ENCODE peak calls at places on chromosome 2, in six cellular contexts. One of them, this sample, is unnamed.
A peak's percentile ranks its signal among the peaks of the same experiment; 100 is the strongest.

GRCh38 chr2:44745460-44745859 is 196.0 kb upstream of the SIX3 start:
- DNase-seq in right lobe of liver: no peak
- DNase-seq in RWPE1: no peak
- DNase-seq in HCT116: no peak
- DNase-seq in uterus: no peak
- DNase-seq in dorsolateral prefrontal cortex: no peak
- DNase-seq in this sample: no peak

GRCh38 chr2:42274872-42275271 is 86.1 kb downstream of the COX7A2L start:
- DNase-seq in uterus: no peak
- DNase-seq in RWPE1: no peak
- DNase-seq in dorsolateral prefrontal cortex: no peak
- DNase-seq in right lobe of liver: no peak
- DNase-seq in HCT116: no peak
- DNase-seq in this sample: no peak

GRCh38 chr2:140880573-140880972 is 1250.2 kb downstream of the LRP1B start:
- DNase-seq in HCT116: no peak
- DNase-seq in uterus: no peak
- DNase-seq in RWPE1: no peak
- DNase-seq in dorsolateral prefrontal cortex: no peak
- DNase-seq in right lobe of liver: no peak
- DNase-seq in this sample: peak; percentile 79

GRCh38 chr2:197993830-197994229 is 189.4 kb downstream of the PLCL1 start:
- DNase-seq in uterus: no peak
- DNase-seq in HCT116: no peak
- DNase-seq in right lobe of liver: no peak
- DNase-seq in dorsolateral prefrontal cortex: no peak
- DNase-seq in RWPE1: no peak
- DNase-seq in this sample: no peak

GRCh38 chr2:223319601-223320000 is 267.6 kb downstream of the KCNE4 start:
- DNase-seq in uterus: no peak
- DNase-seq in RWPE1: no peak
- DNase-seq in dorsolateral prefrontal cortex: no peak
- DNase-seq in right lobe of liver: no peak
- DNase-seq in HCT116: no peak
- DNase-seq in this sample: no peak

GRCh38 chr2:118582058-118582457 is 265.4 kb downstream of the EN1 start:
- DNase-seq in uterus: no peak
- DNase-seq in dorsolateral prefrontal cortex: no peak
- DNase-seq in RWPE1: no peak
- DNase-seq in right lobe of liver: no peak
- DNase-seq in HCT116: no peak
- DNase-seq in this sample: no peak

GRCh38 chr2:150134223-150134858 is 353.1 kb downstream of the RND3 start:
- DNase-seq in right lobe of liver: no peak
- DNase-seq in RWPE1: no peak
- DNase-seq in dorsolateral prefrontal cortex: no peak
- DNase-seq in uterus: no peak
- DNase-seq in HCT116: no peak
- DNase-seq in this sample: no peak

GRCh38 chr2:207930747-207931146 is 94.6 kb downstream of the PLEKHM3 start:
- DNase-seq in dorsolateral prefrontal cortex: no peak
- DNase-seq in right lobe of liver: peak; percentile 74
- DNase-seq in RWPE1: peak; percentile 59
- DNase-seq in HCT116: peak; percentile 39
- DNase-seq in uterus: no peak
- DNase-seq in this sample: no peak

GRCh38 chr2:32277363-32277673 is 386 bp upstream of the YIPF4 start:
- DNase-seq in HCT116: no peak
- DNase-seq in dorsolateral prefrontal cortex: no peak
- DNase-seq in RWPE1: no peak
- DNase-seq in right lobe of liver: no peak
- DNase-seq in uterus: no peak
- DNase-seq in this sample: no peak

GRCh38 chr2:105781274-105781673 is 36.6 kb downstream of the NCK2 start:
- DNase-seq in HCT116: no peak
- DNase-seq in dorsolateral prefrontal cortex: no peak
- DNase-seq in uterus: no peak
- DNase-seq in right lobe of liver: no peak
- DNase-seq in RWPE1: no peak
- DNase-seq in this sample: no peak

GRCh38 chr2:25558262-25558661 is 115.1 kb downstream of the DTNB start:
- DNase-seq in RWPE1: peak; percentile 18
- DNase-seq in dorsolateral prefrontal cortex: no peak
- DNase-seq in right lobe of liver: no peak
- DNase-seq in uterus: no peak
- DNase-seq in HCT116: no peak
- DNase-seq in this sample: peak; percentile 7
- TF ChIP-seq CTCF in RWPE1: no peak
- TF ChIP-seq CTCF in dorsolateral prefrontal cortex: no peak
- TF ChIP-seq CTCF in right lobe of liver: no peak
- TF ChIP-seq CTCF in uterus: no peak
- TF ChIP-seq CTCF in HCT116: no peak
- TF ChIP-seq CTCF in this sample: no peak

GRCh38 chr2:58207189-58207588 is 33.9 kb downstream of the FANCL start:
- DNase-seq in right lobe of liver: no peak
- DNase-seq in uterus: no peak
- DNase-seq in HCT116: no peak
- DNase-seq in dorsolateral prefrontal cortex: no peak
- DNase-seq in RWPE1: no peak
- DNase-seq in this sample: no peak
- H3K27ac ChIP-seq in right lobe of liver: no peak overlapping the region
- H3K27ac ChIP-seq in uterus: no peak overlapping the region
- H3K27ac ChIP-seq in HCT116: no peak overlapping the region
- H3K27ac ChIP-seq in dorsolateral prefrontal cortex: no peak overlapping the region
- H3K27ac ChIP-seq in RWPE1: no peak overlapping the region
- H3K27ac ChIP-seq in this sample: no peak overlapping the region

DNA sequence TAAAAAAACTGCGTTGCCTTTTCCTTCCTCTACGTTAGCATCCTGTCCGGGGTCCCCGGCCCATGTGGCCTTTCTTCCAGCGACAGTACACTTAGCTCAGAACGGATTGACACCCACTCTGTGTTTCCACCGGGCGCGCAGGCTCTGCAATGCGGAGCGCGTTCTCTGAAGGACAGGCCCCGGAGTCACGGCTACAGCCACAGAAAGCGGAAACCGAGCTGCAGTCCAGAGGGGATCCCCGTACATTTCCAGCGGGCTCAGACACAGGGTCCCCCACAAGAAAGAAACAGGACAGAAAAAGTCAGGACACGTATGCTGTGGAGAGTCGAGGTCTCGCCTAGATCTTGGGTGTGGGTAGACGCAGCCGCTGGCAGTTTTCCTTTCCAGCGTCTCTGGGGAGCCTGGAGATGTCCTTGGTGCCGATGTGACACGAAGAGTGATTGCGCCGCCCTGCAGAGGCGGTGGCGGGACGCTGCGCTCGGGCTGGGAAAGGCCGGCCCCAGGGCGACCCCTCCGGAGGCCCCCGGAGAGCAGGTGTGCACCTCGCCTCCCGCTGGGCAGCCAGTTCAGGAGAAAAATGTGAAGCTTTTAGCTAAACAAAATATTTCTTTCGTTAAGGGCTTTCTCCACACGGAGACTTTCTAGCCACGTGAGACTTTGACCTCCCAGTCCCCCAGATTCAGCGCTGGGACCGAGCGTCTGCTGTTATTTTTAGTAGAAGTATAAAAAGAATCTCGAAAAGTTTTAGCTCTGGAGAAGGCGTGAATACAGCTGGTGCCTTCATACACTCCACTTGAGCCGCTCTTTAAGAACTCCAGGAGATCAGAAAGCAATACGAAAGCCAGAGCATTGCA is 1.3 kb upstream of the ACKR3 start:
- DNase-seq in dorsolateral prefrontal cortex: peak; percentile 49
- DNase-seq in HCT116: no peak
- DNase-seq in uterus: peak; percentile 49
- DNase-seq in RWPE1: no peak
- DNase-seq in right lobe of liver: no peak
- DNase-seq in this sample: no peak
- TF ChIP-seq CTCF in dorsolateral prefrontal cortex: no peak
- TF ChIP-seq CTCF in HCT116: no peak
- TF ChIP-seq CTCF in uterus: no peak
- TF ChIP-seq CTCF in RWPE1: no peak
- TF ChIP-seq CTCF in right lobe of liver: no peak
- TF ChIP-seq CTCF in this sample: no peak

DNA sequence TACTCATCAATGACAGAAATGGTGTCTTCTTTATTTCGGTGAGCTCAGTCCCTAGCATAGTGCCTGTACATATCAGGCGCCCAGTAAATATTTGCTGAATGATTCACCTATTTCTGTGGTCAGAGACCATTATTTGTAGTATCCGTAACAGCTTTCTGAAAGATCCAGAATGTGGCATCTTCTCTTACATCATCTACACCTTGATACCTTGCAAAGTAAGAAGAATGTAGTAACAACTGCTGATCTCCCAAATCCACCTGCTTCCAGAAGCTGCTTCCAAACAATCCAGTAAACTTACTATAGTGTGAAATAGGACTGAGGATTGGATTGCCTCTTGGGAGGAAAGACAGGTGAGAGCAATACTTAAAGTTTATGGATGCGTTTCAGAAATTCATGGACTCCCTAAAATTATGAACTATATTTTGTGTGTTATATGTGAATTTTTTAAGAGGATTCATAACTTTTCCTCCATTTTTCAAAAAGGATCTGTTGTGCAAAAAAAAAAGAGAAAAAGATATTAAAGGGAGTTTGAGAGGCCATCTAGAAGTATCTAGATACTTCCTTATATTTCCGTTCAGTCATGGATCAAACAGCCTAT is 945 bp upstream of the ASXL2 start:
- DNase-seq in HCT116: no peak
- DNase-seq in right lobe of liver: no peak
- DNase-seq in RWPE1: peak; percentile 42
- DNase-seq in dorsolateral prefrontal cortex: no peak
- DNase-seq in uterus: no peak
- DNase-seq in this sample: no peak
- H3K27ac ChIP-seq in HCT116: peak overlapping the region; percentile 61
- H3K27ac ChIP-seq in right lobe of liver: peak overlapping the region; percentile 56
- H3K27ac ChIP-seq in RWPE1: no peak overlapping the region
- H3K27ac ChIP-seq in dorsolateral prefrontal cortex: peak overlapping the region; percentile 80
- H3K27ac ChIP-seq in uterus: peak overlapping the region; percentile 89
- H3K27ac ChIP-seq in this sample: peak overlapping the region; percentile 92

GRCh38 chr2:357811-358210 is 69.9 kb upstream of the ALKAL2 start:
- DNase-seq in uterus: no peak
- DNase-seq in dorsolateral prefrontal cortex: no peak
- DNase-seq in right lobe of liver: no peak
- DNase-seq in HCT116: no peak
- DNase-seq in RWPE1: no peak
- DNase-seq in this sample: no peak
- TF ChIP-seq CTCF in uterus: no peak
- TF ChIP-seq CTCF in dorsolateral prefrontal cortex: no peak
- TF ChIP-seq CTCF in right lobe of liver: no peak
- TF ChIP-seq CTCF in HCT116: no peak
- TF ChIP-seq CTCF in RWPE1: no peak
- TF ChIP-seq CTCF in this sample: no peak

GRCh38 chr2:237290249-237290648 is 123.7 kb downstream of the COL6A3 start:
- DNase-seq in uterus: peak; percentile 93
- DNase-seq in right lobe of liver: no peak
- DNase-seq in RWPE1: no peak
- DNase-seq in HCT116: no peak
- DNase-seq in dorsolateral prefrontal cortex: no peak
- DNase-seq in this sample: no peak
- H3K27ac ChIP-seq in uterus: peak overlapping the region; percentile 79
- H3K27ac ChIP-seq in right lobe of liver: no peak overlapping the region
- H3K27ac ChIP-seq in RWPE1: peak overlapping the region; percentile 95
- H3K27ac ChIP-seq in HCT116: no peak overlapping the region
- H3K27ac ChIP-seq in dorsolateral prefrontal cortex: no peak overlapping the region
- H3K27ac ChIP-seq in this sample: peak overlapping the region; percentile 94

This sample was measured in AG04450.